ENCODE peak calls at places on chromosomes 12 and 14, in ten cellular contexts. X is GM12865, P is left ventricle myocardium inferior, W is astrocyte, J is psoas muscle, M is cardiac muscle cell, A is tibial artery, F is AG10803, B is neural progenitor cell, T is bronchial epithelial cell. N is an unnamed sample.

GRCh38 chr12:5348491-5348890 is 83.4 kb upstream of the NTF3 start:
- DNase-seq in X (no peak), P (no peak), W (no peak), J (no peak), M (peak), A (no peak), F (no peak), B (peak), T (peak), N (no peak)

GRCh38 chr14:61866932-61867920 is 105.0 kb downstream of the SNAPC1 start:
- DNase-seq in X (peak), P (no peak), W (no peak), J (no peak), M (no peak), A (no peak), F (no peak), B (no peak), T (peak), N (no peak)

GRCh38 chr12:1282670-1283361 is 291.8 kb downstream of the ERC1 start:
- DNase-seq in X (no peak), P (peak), W (no peak), J (no peak), M (no peak), A (peak), F (peak), B (no peak), T (no peak), N (no peak)

GRCh38 chr12:105855691-105856405 is 282.9 kb downstream of the NUAK1 start:
- DNase-seq in X (no peak), P (no peak), W (no peak), J (peak), M (no peak), A (no peak), F (peak), B (no peak), T (no peak), N (no peak)

GRCh38 chr12:113246478-113247122 is 25.3 kb downstream of the TPCN1 start:
- DNase-seq in X (no peak), P (no peak), W (no peak), J (no peak), M (no peak), A (no peak), F (no peak), B (no peak), T (peak), N (no peak)

GRCh38 chr14:50778757-50779483 is 52.0 kb downstream of the NIN start:
- DNase-seq in X (no peak), P (no peak), W (peak), J (no peak), M (no peak), A (no peak), F (peak), B (no peak), T (peak), N (no peak)

GRCh38 chr14:99599440-99599839 is 4.6 kb downstream of the CCDC85C start:
- DNase-seq in X (no peak), P (no peak), W (no peak), J (no peak), M (no peak), A (no peak), F (no peak), B (no peak), T (no peak), N (no peak)

GRCh38 chr12:120709976-120710804 is at the start of gene UNC119B:
- DNase-seq in X (peak), P (peak), W (peak), J (peak), M (peak), A (peak), F (peak), B (peak), T (peak), N (peak)

GRCh38 chr12:80195143-80195726 is 95.9 kb downstream of the OTOGL start:
- DNase-seq in X (peak), P (no peak), W (peak), J (no peak), M (peak), A (no peak), F (peak), B (peak), T (peak), N (peak)

GRCh38 chr14:104112609-104113571 is 25.5 kb upstream of the KIF26A start:
- DNase-seq in X (no peak), P (peak), W (no peak), J (no peak), M (no peak), A (peak), F (no peak), B (no peak), T (no peak), N (peak)

DNA sequence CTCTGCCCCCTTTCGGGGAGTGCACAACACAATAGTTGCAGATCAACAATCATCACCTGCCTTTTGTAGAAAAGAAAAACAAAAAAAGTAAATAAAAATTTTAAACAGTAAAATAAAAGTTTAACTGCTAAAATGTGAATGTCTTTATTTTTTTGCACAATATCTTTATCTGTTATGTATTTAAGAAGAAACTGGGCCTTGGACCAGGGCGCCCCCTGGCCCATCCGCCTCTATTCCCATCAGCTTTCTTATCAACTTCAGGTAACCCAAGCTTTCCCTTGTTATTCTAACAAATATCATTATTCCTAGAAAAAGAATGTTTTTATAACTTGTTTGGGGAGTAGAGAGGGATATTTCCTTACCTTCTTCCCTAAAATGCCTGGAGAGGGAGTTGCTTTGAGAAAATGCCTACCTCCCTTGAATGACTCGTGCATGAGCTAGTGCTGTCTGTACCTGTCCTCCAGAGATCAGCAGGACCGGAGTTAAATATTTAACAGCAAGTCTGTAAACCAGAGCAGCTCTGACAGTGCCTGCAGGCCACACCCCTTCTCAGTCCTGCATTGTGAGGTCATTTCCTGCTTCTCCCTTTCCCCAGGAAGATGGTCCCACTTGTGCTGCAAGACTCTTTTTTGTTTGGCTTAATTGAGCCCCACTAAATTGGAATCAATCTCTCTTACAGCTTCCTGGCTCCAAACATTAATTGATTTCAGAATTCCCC is 192.8 kb upstream of the RGS6 start:
- DNase-seq in X (no peak), P (no peak), W (no peak), J (no peak), M (no peak), A (no peak), F (no peak), B (no peak), T (peak), N (no peak)
- TF ChIP-seq CTCF in X (no peak), P (no peak), W (no peak), J (no peak), M (no peak), A (no peak), F (no peak), B (no peak), T (no peak), N (no peak)

GRCh38 chr14:72788972-72789728 is 104.8 kb downstream of the DPF3 start:
- DNase-seq in X (peak), P (no peak), W (no peak), J (no peak), M (no peak), A (no peak), F (no peak), B (no peak), T (no peak), N (no peak)

GRCh38 chr14:72790887-72791566 is 102.9 kb downstream of the DPF3 start:
- DNase-seq in X (peak), P (peak), W (no peak), J (peak), M (no peak), A (peak), F (no peak), B (no peak), T (no peak), N (no peak)

GRCh38 chr14:72787841-72788240 is 106.1 kb downstream of the DPF3 start:
- DNase-seq in X (no peak), P (no peak), W (no peak), J (no peak), M (no peak), A (no peak), F (no peak), B (no peak), T (no peak), N (no peak)

GRCh38 chr14:72786377-72787350 is 107.2 kb downstream of the DPF3 start:
- DNase-seq in X (no peak), P (no peak), W (no peak), J (no peak), M (no peak), A (no peak), F (no peak), B (no peak), T (no peak), N (no peak)

GRCh38 chr14:72788255-72788654 is 105.6 kb downstream of the DPF3 start:
- DNase-seq in X (peak), P (no peak), W (no peak), J (no peak), M (no peak), A (no peak), F (no peak), B (no peak), T (no peak), N (no peak)
- H3K4me3 ChIP-seq in X (no peak), P (no peak), W (no peak), J (no peak), M (no peak), A (no peak), F (no peak), B (no peak), T (no peak), N (no peak)

GRCh38 chr14:102570334-102570995 is 22.0 kb upstream of the RCOR1 start:
- DNase-seq in X (no peak), P (no peak), W (no peak), J (no peak), M (no peak), A (no peak), F (no peak), B (no peak), T (no peak), N (no peak)

GRCh38 chr14:102565959-102566358 is 26.5 kb upstream of the RCOR1 start:
- DNase-seq in X (peak), P (no peak), W (no peak), J (no peak), M (no peak), A (no peak), F (no peak), B (no peak), T (no peak), N (no peak)

GRCh38 chr14:102560436-102561261 is 31.8 kb upstream of the RCOR1 start:
- DNase-seq in X (no peak), P (no peak), W (no peak), J (no peak), M (no peak), A (no peak), F (no peak), B (no peak), T (no peak), N (no peak)

GRCh38 chr14:102568115-102568614 is 24.3 kb upstream of the RCOR1 start:
- DNase-seq in X (peak), P (no peak), W (no peak), J (no peak), M (no peak), A (no peak), F (no peak), B (no peak), T (peak), N (no peak)

GRCh38 chr14:102565331-102565887 is 27.0 kb upstream of the RCOR1 start:
- DNase-seq in X (peak), P (no peak), W (no peak), J (no peak), M (no peak), A (no peak), F (no peak), B (no peak), T (no peak), N (no peak)
- TF ChIP-seq CTCF in X (no peak), P (no peak), W (no peak), J (no peak), M (no peak), A (no peak), F (no peak), B (no peak), T (no peak), N (no peak)

GRCh38 chr14:20428802-20429201 is 7.2 kb downstream of the KLHL33 start:
- DNase-seq in X (no peak), P (no peak), W (no peak), J (no peak), M (no peak), A (no peak), F (no peak), B (no peak), T (no peak), N (no peak)

GRCh38 chr14:20422886-20423285 is 9.6 kb upstream of the TEP1 start:
- DNase-seq in X (no peak), P (no peak), W (no peak), J (no peak), M (no peak), A (no peak), F (no peak), B (no peak), T (no peak), N (no peak)

GRCh38 chr14:20428010-20428365 is 8.0 kb downstream of the KLHL33 start:
- DNase-seq in X (no peak), P (no peak), W (no peak), J (no peak), M (no peak), A (no peak), F (no peak), B (no peak), T (no peak), N (no peak)

GRCh38 chr14:20429801-20430669 is 5.9 kb downstream of the KLHL33 start:
- DNase-seq in X (no peak), P (peak), W (no peak), J (no peak), M (no peak), A (no peak), F (no peak), B (no peak), T (no peak), N (no peak)

GRCh38 chr14:20427231-20428009 is 8.5 kb downstream of the KLHL33 start:
- DNase-seq in X (peak), P (no peak), W (peak), J (no peak), M (no peak), A (no peak), F (peak), B (no peak), T (peak), N (no peak)
- H3K4me3 ChIP-seq in X (peak), P (no peak), W (peak), J (no peak), M (no peak), A (no peak), F (no peak), B (no peak), T (no peak), N (no peak)

DNA sequence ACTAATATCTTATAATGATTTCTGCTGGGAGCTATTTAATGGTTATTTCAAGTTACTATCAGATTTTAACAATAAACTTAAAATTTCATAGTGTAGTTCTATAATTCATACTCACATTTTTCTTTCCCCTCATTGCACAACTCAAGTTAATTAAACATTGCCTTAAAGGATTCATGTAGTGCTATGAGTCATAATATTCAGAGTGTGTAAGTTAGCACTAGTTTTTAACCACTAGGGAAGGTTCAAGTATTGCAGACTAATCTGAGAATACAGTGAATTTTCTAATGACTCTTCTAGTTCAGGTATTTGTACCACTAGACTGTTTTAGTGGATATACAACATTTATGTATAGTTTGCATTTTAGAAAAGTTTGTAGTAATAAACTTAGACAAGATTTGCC is 49.9 kb downstream of the FOXA1 start:
- DNase-seq in X (no peak), P (no peak), W (no peak), J (no peak), M (no peak), A (no peak), F (peak), B (no peak), T (peak), N (no peak)
- TF ChIP-seq CTCF in X (no peak), P (no peak), W (no peak), J (no peak), M (no peak), A (no peak), F (no peak), B (no peak), T (no peak), N (no peak)

GRCh38 chr14:47246367-47246766 is 429.0 kb downstream of the MDGA2 start:
- DNase-seq in X (no peak), P (no peak), W (no peak), J (no peak), M (no peak), A (no peak), F (no peak), B (no peak), T (no peak), N (no peak)

GRCh38 chr14:47235619-47236018 is 439.8 kb downstream of the MDGA2 start:
- DNase-seq in X (no peak), P (no peak), W (no peak), J (no peak), M (no peak), A (no peak), F (no peak), B (no peak), T (no peak), N (no peak)

DNA sequence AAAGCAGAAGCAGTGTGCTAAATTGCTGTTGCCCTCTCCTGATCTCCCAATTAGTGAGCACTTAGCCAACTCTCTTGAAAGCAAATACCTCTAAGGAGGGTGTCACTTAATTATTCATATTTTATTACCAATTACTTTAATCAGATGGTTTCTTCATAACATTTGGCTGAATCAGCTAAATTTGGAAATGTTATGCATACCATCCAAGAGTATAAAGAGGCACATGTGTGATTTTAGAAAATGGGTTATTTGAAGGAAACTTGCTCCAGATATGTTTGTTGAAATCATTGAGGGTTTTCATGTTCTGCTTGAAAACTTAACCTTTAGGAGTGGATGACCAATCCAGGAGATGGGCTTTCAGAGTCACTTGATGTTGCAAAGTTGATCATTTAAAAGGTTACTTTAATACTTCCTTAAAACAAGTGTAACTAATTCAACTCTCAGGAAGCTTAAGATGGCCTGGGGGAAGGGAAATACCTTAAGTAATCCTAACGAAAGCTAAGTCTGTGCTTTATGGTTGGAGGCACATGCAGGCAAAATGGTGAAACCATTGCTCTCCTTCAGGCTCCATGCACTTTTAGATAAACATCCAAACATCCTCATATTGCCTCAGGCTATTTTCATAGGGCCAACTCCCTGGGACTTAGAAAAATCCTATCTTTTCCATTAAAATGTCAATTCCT is 434.5 kb downstream of the MDGA2 start:
- DNase-seq in X (no peak), P (no peak), W (no peak), J (no peak), M (no peak), A (no peak), F (no peak), B (peak), T (no peak), N (no peak)
- H3K4me3 ChIP-seq in X (no peak), P (no peak), W (no peak), J (no peak), M (no peak), A (no peak), F (no peak), B (no peak), T (no peak), N (no peak)

DNA sequence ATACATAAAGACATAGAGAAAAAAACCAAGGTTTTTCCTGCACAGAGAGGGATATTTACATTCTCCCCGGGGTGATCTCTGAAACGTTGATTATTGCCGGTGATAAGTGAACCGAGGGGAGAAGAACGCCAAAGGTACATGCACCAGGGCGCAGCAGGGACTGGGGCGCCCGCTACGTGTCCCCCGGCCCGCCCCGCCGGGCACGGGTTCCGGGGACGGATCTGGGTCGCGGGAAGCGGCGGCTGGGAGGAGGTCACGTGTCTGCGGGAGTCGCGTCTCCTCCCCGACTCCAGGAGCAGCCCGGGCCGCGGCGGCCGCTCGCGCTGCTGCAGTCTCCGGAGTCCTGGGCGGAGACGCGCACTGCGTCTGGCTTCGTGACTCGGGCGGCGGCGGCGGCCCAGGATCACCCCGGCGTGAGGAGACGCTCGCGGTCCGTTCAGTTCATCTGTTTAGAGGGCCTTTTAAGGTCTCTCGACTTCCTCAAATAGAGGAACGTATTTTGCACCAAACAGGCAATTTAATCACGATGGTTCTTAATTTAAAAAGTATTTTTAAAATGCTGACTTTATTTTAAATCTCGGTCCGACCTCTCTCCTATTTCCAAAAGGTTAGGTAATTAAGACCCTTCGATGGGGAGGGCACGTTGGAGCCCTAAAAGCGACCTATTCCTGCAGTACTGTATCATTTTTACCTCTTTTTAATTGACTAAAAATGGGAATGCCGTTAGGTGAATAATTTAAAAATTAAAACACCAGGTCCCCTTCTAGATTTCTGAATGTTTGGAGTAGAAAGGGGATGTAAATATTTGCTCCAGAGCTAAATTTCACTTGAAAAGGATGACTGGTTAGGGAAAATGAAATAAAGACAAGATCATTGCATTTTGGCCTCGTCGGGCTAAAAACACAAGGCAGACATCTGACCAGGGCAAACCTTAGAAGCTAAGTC is 1.8 kb upstream of the BHLHE41 start:
- DNase-seq in X (peak), P (peak), W (peak), J (peak), M (peak), A (peak), F (peak), B (peak), T (peak), N (peak)
- TF ChIP-seq CTCF in X (no peak), P (peak), W (no peak), J (peak), M (peak), A (no peak), F (no peak), B (no peak), T (no peak), N (no peak)

DNA sequence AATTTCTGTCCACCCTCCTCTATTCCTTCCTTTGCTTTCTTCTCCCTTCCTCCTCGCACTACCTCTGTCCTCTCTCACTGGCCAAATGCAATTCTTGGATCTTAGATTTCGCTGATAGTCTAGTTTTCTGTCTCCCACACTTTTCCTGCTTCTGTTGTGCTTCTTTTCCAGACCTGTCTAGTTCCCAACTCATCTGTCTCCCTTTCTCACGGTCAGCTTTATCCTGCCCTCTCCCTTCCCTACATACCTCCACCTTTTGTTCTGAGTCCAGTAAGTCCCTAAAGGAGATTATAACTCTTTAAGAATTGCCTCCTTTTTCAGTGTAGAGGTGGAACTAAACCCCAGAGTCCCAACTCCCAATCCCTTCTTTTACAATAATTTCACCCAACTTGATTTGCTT is 880 bp upstream of the MMP14 start:
- DNase-seq in X (no peak), P (no peak), W (no peak), J (no peak), M (no peak), A (no peak), F (no peak), B (no peak), T (no peak), N (no peak)
- H3K4me3 ChIP-seq in X (no peak), P (no peak), W (no peak), J (no peak), M (no peak), A (no peak), F (no peak), B (no peak), T (no peak), N (no peak)

N was measured in WERI-Rb-1.